ENCODE peak calls at places on chromosomes 12 and 14, in four cellular contexts. I is SK-N-SH, Y is HepG2, S is GM12878. J is an unnamed sample.

GRCh38 chr12:70994217-70994788 is 73.8 kb upstream of the PTPRR start:
- DNase-seq in I (no peak), Y (no peak), S (no peak), J (no peak)

GRCh38 chr12:108634225-108634795 is 616 bp upstream of the SELPLG start:
- DNase-seq in I (no peak), Y (no peak), S (no peak), J (peak; percentile 66)

GRCh38 chr12:14834502-14834901 is 8.8 kb downstream of the ART4 start:
- DNase-seq in I (no peak), Y (no peak), S (no peak), J (no peak)

GRCh38 chr12:12399906-12400305 is 43.0 kb downstream of the BORCS5 start:
- DNase-seq in I (no peak), Y (no peak), S (no peak), J (no peak)

GRCh38 chr12:112380663-112381420 is 1.4 kb downstream of the HECTD4 start:
- DNase-seq in I (peak; percentile 65), Y (no peak), S (no peak), J (no peak)

GRCh38 chr12:129973236-129973961 is 69.6 kb upstream of the TMEM132D start:
- DNase-seq in I (no peak), Y (no peak), S (no peak), J (no peak)

GRCh38 chr14:39351708-39352107 is 80.5 kb downstream of the FBXO33 start:
- DNase-seq in I (no peak), Y (no peak), S (no peak), J (no peak)

GRCh38 chr12:84191779-84192178 is 720.8 kb downstream of the SLC6A15 start:
- DNase-seq in I (no peak), Y (no peak), S (no peak), J (no peak)

GRCh38 chr12:30525171-30525570 is 170.5 kb downstream of the IPO8 start:
- DNase-seq in I (no peak), Y (no peak), S (no peak), J (peak; percentile 34)

GRCh38 chr12:30622509-30622908 is 73.2 kb downstream of the IPO8 start:
- DNase-seq in I (no peak), Y (no peak), S (peak; percentile 9), J (no peak)

GRCh38 chr14:23299558-23299957 is 3.1 kb downstream of the PPP1R3E start:
- DNase-seq in I (no peak), Y (peak; percentile 87), S (no peak), J (no peak)

GRCh38 chr14:26199599-26200370 is 398.0 kb downstream of the NOVA1 start:
- DNase-seq in I (no peak), Y (no peak), S (no peak), J (no peak)

GRCh38 chr14:89708982-89709381 is 245.5 kb downstream of the EFCAB11 start:
- DNase-seq in I (no peak), Y (no peak), S (no peak), J (no peak)

GRCh38 chr14:24875203-24875840 is 174.6 kb downstream of the STXBP6 start:
- DNase-seq in I (no peak), Y (no peak), S (no peak), J (no peak)

GRCh38 chr12:29008786-29009185 is 140.3 kb upstream of the FAR2 start:
- DNase-seq in I (no peak), Y (no peak), S (no peak), J (no peak)

GRCh38 chr12:125245601-125246345 is 180.5 kb downstream of the AACS start:
- DNase-seq in I (no peak), Y (no peak), S (no peak), J (no peak)

GRCh38 chr14:57390806-57391562 is 598 bp downstream of the NAA30 start:
- DNase-seq in I (peak; percentile 78), Y (no peak), S (no peak), J (peak; percentile 31)

GRCh38 chr12:89151536-89151935 is 200.8 kb downstream of the DUSP6 start:
- DNase-seq in I (no peak), Y (no peak), S (no peak), J (no peak)

GRCh38 chr12:6613776-6614512 is 6.8 kb upstream of the CHD4 start:
- DNase-seq in I (peak; percentile 88), Y (peak; percentile 97), S (no peak), J (peak; percentile 95)

GRCh38 chr12:13504074-13504473 is 307.5 kb downstream of the EMP1 start:
- DNase-seq in I (no peak), Y (no peak), S (no peak), J (no peak)

GRCh38 chr12:7068994-7069346 is 8.5 kb downstream of the C1S start:
- DNase-seq in I (no peak), Y (no peak), S (no peak), J (peak; percentile 20)

GRCh38 chr14:50676814-50677516 is 8.9 kb upstream of the SAV1 start:
- DNase-seq in I (no peak), Y (no peak), S (no peak), J (no peak)

GRCh38 chr14:47227051-47227600 is 448.3 kb downstream of the MDGA2 start:
- DNase-seq in I (no peak), Y (no peak), S (no peak), J (no peak)

GRCh38 chr14:103015426-103015825 is 41.9 kb downstream of the CDC42BPB start:
- DNase-seq in I (no peak), Y (no peak), S (no peak), J (no peak)
- H3K9ac ChIP-seq in I (no peak overlapping the region), Y (no peak overlapping the region), S (no peak overlapping the region), J (no peak overlapping the region)

DNA sequence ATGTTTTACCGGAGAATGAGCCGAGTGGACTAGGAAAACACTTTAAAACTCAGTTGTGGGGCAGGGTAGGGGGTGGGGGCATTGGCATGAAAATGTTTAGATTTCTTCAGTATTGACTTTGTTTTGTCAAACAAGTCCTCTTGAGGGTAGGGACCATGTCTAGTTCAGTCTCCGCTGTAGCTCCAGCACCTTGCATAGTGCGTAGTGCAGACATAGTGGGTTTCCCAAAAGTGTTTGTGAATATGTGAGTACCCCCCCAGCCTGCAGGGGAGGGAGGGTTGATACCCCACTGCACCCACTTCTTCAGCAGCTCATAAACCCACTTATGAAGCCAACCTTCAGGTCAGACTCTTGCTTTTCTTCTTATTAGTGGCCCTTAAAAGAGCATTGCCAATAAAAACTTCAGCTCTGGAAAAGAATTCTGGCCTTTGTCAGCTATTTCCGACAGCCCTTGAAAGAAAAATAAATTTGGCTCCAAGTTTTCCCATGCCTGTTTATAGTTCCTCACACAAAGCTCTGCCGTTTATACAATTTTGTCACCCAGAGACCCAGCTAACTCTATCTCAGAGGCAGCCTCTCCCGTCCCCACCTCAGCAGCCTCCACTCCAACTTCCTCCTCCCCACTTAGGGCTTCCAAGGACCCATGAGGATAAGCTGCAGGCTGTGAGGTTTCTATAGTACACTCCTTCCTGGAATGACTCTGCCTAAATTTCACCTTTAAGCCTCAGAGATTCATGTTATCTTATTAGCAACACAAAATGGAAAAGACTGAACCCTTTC is 71.6 kb downstream of the TTC9 start:
- DNase-seq in I (no peak), Y (no peak), S (no peak), J (no peak)
- TF ChIP-seq GABPA in I (no peak), Y (no peak), S (no peak), J (no peak)

GRCh38 chr12:97425802-97426484 is 36.7 kb upstream of the RMST start:
- DNase-seq in I (no peak), Y (no peak), S (no peak), J (no peak)

GRCh38 chr12:97426485-97427116 is 36.0 kb upstream of the RMST start:
- DNase-seq in I (no peak), Y (no peak), S (no peak), J (no peak)

DNA sequence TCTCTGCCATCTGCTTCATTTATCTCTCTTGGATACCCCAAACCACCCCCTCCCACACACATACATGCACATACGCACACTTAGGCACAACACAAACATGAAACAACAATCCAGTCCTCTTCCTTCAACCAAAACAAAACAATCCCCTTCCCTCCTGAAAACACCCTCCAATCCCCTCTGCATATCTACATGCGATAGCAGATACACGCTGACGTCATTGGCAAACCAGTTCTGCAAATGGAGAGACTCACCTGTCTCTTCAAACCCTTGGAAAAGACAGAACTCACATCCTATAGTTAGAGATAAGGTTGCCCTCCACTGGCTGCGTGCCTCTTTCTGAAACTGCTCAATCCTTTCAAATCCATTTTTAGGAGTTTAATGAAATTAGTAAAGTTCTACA is 37.2 kb upstream of the RMST start:
- DNase-seq in I (no peak), Y (no peak), S (no peak), J (no peak)
- H3K9ac ChIP-seq in I (no peak overlapping the region), Y (no peak overlapping the region), S (no peak overlapping the region), J (no peak overlapping the region)

GRCh38 chr12:32894566-32894965 is 2.0 kb downstream of the PKP2 start:
- DNase-seq in I (no peak), Y (no peak), S (no peak), J (no peak)

GRCh38 chr12:32897688-32898573 is 1.4 kb upstream of the PKP2 start:
- DNase-seq in I (no peak), Y (no peak), S (no peak), J (no peak)

GRCh38 chr12:32897276-32897615 is 669 bp upstream of the PKP2 start:
- DNase-seq in I (no peak), Y (no peak), S (no peak), J (no peak)

GRCh38 chr12:32895688-32896437 is 714 bp downstream of the PKP2 start:
- DNase-seq in I (no peak), Y (peak; percentile 25), S (no peak), J (peak; percentile 20)

GRCh38 chr12:32896438-32897275 is at the start of gene PKP2:
- DNase-seq in I (peak; percentile 96), Y (peak; percentile 80), S (no peak), J (peak; percentile 93)
- TF ChIP-seq GABPA in I (no peak), Y (no peak), S (no peak), J (peak; percentile 64)

GRCh38 chr14:92601131-92601710 is 87.6 kb downstream of the RIN3 start:
- DNase-seq in I (no peak), Y (no peak), S (no peak), J (no peak)
- H3K9ac ChIP-seq in I (no peak overlapping the region), Y (no peak overlapping the region), S (no peak overlapping the region), J (no peak overlapping the region)

DNA sequence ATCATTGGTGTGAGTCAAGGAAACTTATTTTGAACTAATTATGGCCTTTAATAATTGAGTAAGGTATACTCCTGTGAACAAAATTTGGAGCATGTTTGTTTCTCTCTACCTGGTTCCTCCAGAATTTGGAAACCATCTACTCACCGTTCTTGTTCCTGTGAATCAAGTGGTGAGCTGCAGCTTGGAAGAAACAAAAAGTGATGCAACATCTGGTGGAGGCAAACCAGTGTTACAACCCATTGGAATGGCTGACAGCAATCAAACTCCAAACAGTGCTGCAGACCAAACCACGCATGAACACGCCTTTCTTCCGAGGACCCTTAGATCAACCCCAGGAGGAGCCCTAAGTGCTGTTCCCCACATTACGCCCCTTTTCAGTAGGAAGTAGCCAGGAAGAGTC is 104.7 kb upstream of the VASH1 start:
- DNase-seq in I (no peak), Y (no peak), S (no peak), J (no peak)
- TF ChIP-seq GABPA in I (no peak), Y (no peak), S (no peak), J (no peak)